ENCODE peak calls at places on chromosomes 3 and 15, in nine cellular contexts. A, U, X, L, G, J, O, R and S are unnamed samples.

GRCh38 chr3:153163349-153164008 is 1.5 kb downstream of the RAP2B start:
- DNase-seq in A (no peak), U (peak), X (no peak), L (no peak), G (no peak), J (peak), O (no peak), R (no peak), S (peak)

GRCh38 chr15:74615313-74616019 is at the start of gene CLK3:
- DNase-seq in A (peak), U (peak), X (peak), L (peak), G (peak), J (peak), O (peak), R (peak), S (peak)

GRCh38 chr15:69827751-69828150 is 270.0 kb downstream of the TLE3 start:
- DNase-seq in A (no peak), U (no peak), X (no peak), L (no peak), G (no peak), J (no peak), O (no peak), R (no peak), S (no peak)

GRCh38 chr15:63135804-63136203 is 14.1 kb downstream of the LACTB start:
- DNase-seq in A (no peak), U (no peak), X (no peak), L (peak), G (no peak), J (peak), O (no peak), R (no peak), S (peak)

GRCh38 chr3:49841126-49841525 is 15.2 kb downstream of the TRAIP start:
- DNase-seq in A (no peak), U (peak), X (no peak), L (no peak), G (no peak), J (peak), O (no peak), R (no peak), S (peak)

GRCh38 chr3:54837964-54838363 is 89.9 kb downstream of the LRTM1 start:
- DNase-seq in A (no peak), U (no peak), X (no peak), L (no peak), G (no peak), J (peak), O (no peak), R (no peak), S (no peak)

GRCh38 chr15:76203766-76204557 is 107.3 kb downstream of the ETFA start:
- DNase-seq in A (no peak), U (no peak), X (no peak), L (no peak), G (no peak), J (no peak), O (no peak), R (no peak), S (no peak)

GRCh38 chr3:23739536-23739935 is 66.2 kb upstream of the UBE2E1 start:
- DNase-seq in A (no peak), U (peak), X (no peak), L (no peak), G (no peak), J (peak), O (no peak), R (no peak), S (peak)

GRCh38 chr3:157408499-157409149 is 28.0 kb upstream of the PTX3 start:
- DNase-seq in A (no peak), U (peak), X (no peak), L (no peak), G (no peak), J (no peak), O (no peak), R (no peak), S (no peak)

GRCh38 chr3:101249512-101249911 is 70.9 kb downstream of the IMPG2 start:
- DNase-seq in A (no peak), U (no peak), X (no peak), L (no peak), G (no peak), J (no peak), O (no peak), R (no peak), S (no peak)

GRCh38 chr3:52299815-52300611 is 12.4 kb downstream of the GLYCTK start:
- DNase-seq in A (no peak), U (no peak), X (no peak), L (no peak), G (no peak), J (peak), O (no peak), R (no peak), S (peak)

GRCh38 chr3:37287776-37288175 is 113.4 kb upstream of the LRRFIP2 start:
- DNase-seq in A (no peak), U (no peak), X (no peak), L (no peak), G (no peak), J (no peak), O (no peak), R (no peak), S (peak)

GRCh38 chr3:155585384-155585783 is 159.5 kb downstream of the PLCH1 start:
- DNase-seq in A (no peak), U (no peak), X (no peak), L (no peak), G (no peak), J (no peak), O (no peak), R (no peak), S (no peak)

GRCh38 chr3:134367412-134367811 is 6.8 kb downstream of the AMOTL2 start:
- DNase-seq in A (no peak), U (no peak), X (no peak), L (no peak), G (no peak), J (no peak), O (no peak), R (no peak), S (no peak)

GRCh38 chr15:64503640-64504039 is 43.3 kb downstream of the ZNF609 start:
- DNase-seq in A (no peak), U (no peak), X (no peak), L (no peak), G (no peak), J (no peak), O (no peak), R (no peak), S (peak)

GRCh38 chr15:69576035-69576526 is 123.5 kb downstream of the RPLP1 start:
- DNase-seq in A (no peak), U (peak), X (peak), L (peak), G (peak), J (peak), O (peak), R (peak), S (peak)

GRCh38 chr15:47439146-47439869 is 278.0 kb upstream of the SEMA6D start:
- DNase-seq in A (no peak), U (no peak), X (no peak), L (no peak), G (no peak), J (no peak), O (no peak), R (no peak), S (peak)

GRCh38 chr3:183149915-183150825 is 12.4 kb downstream of the LAMP3 start:
- DNase-seq in A (no peak), U (no peak), X (no peak), L (no peak), G (no peak), J (peak), O (no peak), R (no peak), S (no peak)

GRCh38 chr3:194879991-194880939 is 194.6 kb downstream of the FAM43A start:
- DNase-seq in A (no peak), U (no peak), X (no peak), L (no peak), G (no peak), J (peak), O (no peak), R (peak), S (peak)

GRCh38 chr3:25589104-25589782 is 75.5 kb downstream of the TOP2B start:
- DNase-seq in A (no peak), U (no peak), X (no peak), L (no peak), G (no peak), J (no peak), O (no peak), R (no peak), S (no peak)

GRCh38 chr3:45665101-45665572 is 24.1 kb upstream of the SACM1L start:
- DNase-seq in A (no peak), U (peak), X (peak), L (no peak), G (no peak), J (peak), O (no peak), R (peak), S (peak)

GRCh38 chr3:172622916-172623700 is 87.8 kb downstream of the NCEH1 start:
- DNase-seq in A (no peak), U (peak), X (peak), L (no peak), G (no peak), J (peak), O (peak), R (no peak), S (peak)

GRCh38 chr3:170178631-170179030 is 2.9 kb downstream of the PHC3 start:
- DNase-seq in A (peak), U (no peak), X (no peak), L (no peak), G (peak), J (no peak), O (no peak), R (no peak), S (no peak)

GRCh38 chr3:118818386-118818785 is 216.3 kb downstream of the IGSF11 start:
- DNase-seq in A (no peak), U (no peak), X (peak), L (no peak), G (no peak), J (peak), O (no peak), R (no peak), S (no peak)

GRCh38 chr3:171654809-171655208 is 155.5 kb downstream of the PLD1 start:
- DNase-seq in A (no peak), U (peak), X (no peak), L (no peak), G (no peak), J (peak), O (no peak), R (no peak), S (peak)

GRCh38 chr3:10804183-10804648 is 11.8 kb upstream of the SLC6A11 start:
- DNase-seq in A (no peak), U (no peak), X (no peak), L (no peak), G (no peak), J (no peak), O (no peak), R (no peak), S (no peak)

GRCh38 chr15:89761009-89761831 is 10.2 kb upstream of the MESP1 start:
- DNase-seq in A (no peak), U (peak), X (no peak), L (no peak), G (no peak), J (no peak), O (no peak), R (no peak), S (no peak)

GRCh38 chr3:183244219-183244618 is 8.8 kb upstream of the B3GNT5 start:
- DNase-seq in A (no peak), U (no peak), X (no peak), L (no peak), G (no peak), J (peak), O (no peak), R (no peak), S (peak)

GRCh38 chr3:134381048-134381447 is 6.8 kb upstream of the AMOTL2 start:
- DNase-seq in A (no peak), U (no peak), X (no peak), L (no peak), G (no peak), J (no peak), O (no peak), R (no peak), S (no peak)

GRCh38 chr3:111333642-111334041 is 208.4 kb upstream of the CD96 start:
- DNase-seq in A (no peak), U (no peak), X (no peak), L (no peak), G (no peak), J (no peak), O (no peak), R (no peak), S (no peak)